ENCODE peak calls at places on chromosome 2, in four cellular contexts. One of them, this sample, is unnamed.

GRCh38 chr2:188524519-188525113 is 232.9 kb downstream of the GULP1 start:
- DNase-seq in lung: no peak
- DNase-seq in H7: peak; percentile 24
- DNase-seq in HCT116: peak; percentile 22
- DNase-seq in this sample: no peak

GRCh38 chr2:165560377-165560988 is 91.0 kb downstream of the CSRNP3 start:
- DNase-seq in HCT116: no peak
- DNase-seq in H7: no peak
- DNase-seq in lung: no peak
- DNase-seq in this sample: no peak

GRCh38 chr2:215794829-215795546 is 218.4 kb downstream of the MREG start:
- DNase-seq in lung: no peak
- DNase-seq in HCT116: no peak
- DNase-seq in H7: peak; percentile 40
- DNase-seq in this sample: no peak

GRCh38 chr2:232890896-232891601 is 21.0 kb downstream of the SNORC start:
- DNase-seq in H7: peak; percentile 91
- DNase-seq in lung: peak; percentile 49
- DNase-seq in HCT116: peak; percentile 77
- DNase-seq in this sample: no peak

GRCh38 chr2:225398372-225398771 is 1.1 kb upstream of the NYAP2 start:
- DNase-seq in H7: no peak
- DNase-seq in HCT116: no peak
- DNase-seq in lung: no peak
- DNase-seq in this sample: no peak

GRCh38 chr2:134660619-134661403 is 58.0 kb downstream of the TMEM163 start:
- DNase-seq in H7: no peak
- DNase-seq in HCT116: no peak
- DNase-seq in lung: no peak
- DNase-seq in this sample: no peak

GRCh38 chr2:210072922-210073509 is 70.6 kb downstream of the RPE start:
- DNase-seq in lung: no peak
- DNase-seq in H7: peak; percentile 4
- DNase-seq in HCT116: peak; percentile 35
- DNase-seq in this sample: peak; percentile 5

GRCh38 chr2:6810961-6811360 is 54.7 kb downstream of the CMPK2 start:
- DNase-seq in HCT116: no peak
- DNase-seq in H7: no peak
- DNase-seq in lung: no peak
- DNase-seq in this sample: no peak

GRCh38 chr2:48165066-48165753 is 258.9 kb upstream of the FBXO11 start:
- DNase-seq in HCT116: no peak
- DNase-seq in lung: no peak
- DNase-seq in H7: no peak
- DNase-seq in this sample: no peak

GRCh38 chr2:144162652-144163051 is 357.3 kb downstream of the ZEB2 start:
- DNase-seq in H7: peak; percentile 6
- DNase-seq in HCT116: peak; percentile 7
- DNase-seq in lung: peak; percentile 35
- DNase-seq in this sample: no peak

GRCh38 chr2:53033416-53033815 is 734.2 kb upstream of the CHAC2 start:
- DNase-seq in lung: no peak
- DNase-seq in H7: no peak
- DNase-seq in HCT116: no peak
- DNase-seq in this sample: peak; percentile 9

GRCh38 chr2:235471186-235471747 is 22.6 kb upstream of the AGAP1 start:
- DNase-seq in lung: no peak
- DNase-seq in H7: no peak
- DNase-seq in HCT116: no peak
- DNase-seq in this sample: no peak

GRCh38 chr2:88919087-88919738 is 227.7 kb downstream of the RPIA start:
- DNase-seq in lung: no peak
- DNase-seq in HCT116: no peak
- DNase-seq in H7: peak; percentile 43
- DNase-seq in this sample: no peak

GRCh38 chr2:201680743-201681142 is 17.7 kb downstream of the MPP4 start:
- DNase-seq in lung: no peak
- DNase-seq in H7: peak; percentile 81
- DNase-seq in HCT116: peak; percentile 60
- DNase-seq in this sample: peak; percentile 23

GRCh38 chr2:111161971-111162370 is 41.3 kb downstream of the BCL2L11 start:
- DNase-seq in H7: no peak
- DNase-seq in HCT116: no peak
- DNase-seq in lung: no peak
- DNase-seq in this sample: no peak

GRCh38 chr2:158129037-158129436 is 27.4 kb downstream of the UPP2 start:
- DNase-seq in H7: no peak
- DNase-seq in HCT116: no peak
- DNase-seq in lung: no peak
- DNase-seq in this sample: no peak

GRCh38 chr2:48983556-48983955 is 170.8 kb downstream of the FSHR start:
- DNase-seq in lung: no peak
- DNase-seq in HCT116: no peak
- DNase-seq in H7: no peak
- DNase-seq in this sample: no peak

GRCh38 chr2:207241198-207241597 is 75.5 kb upstream of the KLF7 start:
- DNase-seq in H7: no peak
- DNase-seq in lung: no peak
- DNase-seq in HCT116: no peak
- DNase-seq in this sample: no peak

GRCh38 chr2:205865794-205866490 is 183.6 kb downstream of the NRP2 start:
- DNase-seq in HCT116: no peak
- DNase-seq in lung: no peak
- DNase-seq in H7: no peak
- DNase-seq in this sample: no peak

GRCh38 chr2:193907561-193907960 is 1712.8 kb upstream of the TMEFF2 start:
- DNase-seq in H7: no peak
- DNase-seq in lung: no peak
- DNase-seq in HCT116: no peak
- DNase-seq in this sample: no peak

GRCh38 chr2:189661957-189662321 is 680 bp downstream of the ASNSD1 start:
- DNase-seq in H7: no peak
- DNase-seq in HCT116: no peak
- DNase-seq in lung: no peak
- DNase-seq in this sample: no peak

GRCh38 chr2:127035212-127035611 is 71.7 kb downstream of the BIN1 start:
- DNase-seq in lung: no peak
- DNase-seq in H7: peak; percentile 54
- DNase-seq in HCT116: no peak
- DNase-seq in this sample: no peak

GRCh38 chr2:8986327-8986976 is 17.0 kb downstream of the MBOAT2 start:
- DNase-seq in lung: no peak
- DNase-seq in HCT116: no peak
- DNase-seq in H7: no peak
- DNase-seq in this sample: no peak

GRCh38 chr2:239194731-239195317 is 206.0 kb downstream of the HDAC4 start:
- DNase-seq in H7: no peak
- DNase-seq in HCT116: no peak
- DNase-seq in lung: no peak
- DNase-seq in this sample: no peak

GRCh38 chr2:190468814-190469569 is 60.8 kb downstream of the MFSD6 start:
- DNase-seq in HCT116: peak; percentile 35
- DNase-seq in lung: peak; percentile 70
- DNase-seq in H7: no peak
- DNase-seq in this sample: peak; percentile 44

GRCh38 chr2:194289712-194290346 is 1367.2 kb upstream of the SLC39A10 start:
- DNase-seq in lung: no peak
- DNase-seq in HCT116: no peak
- DNase-seq in H7: no peak
- DNase-seq in this sample: no peak

GRCh38 chr2:128414946-128415767 is 96.5 kb upstream of the HS6ST1 start:
- DNase-seq in H7: no peak
- DNase-seq in lung: peak; percentile 20
- DNase-seq in HCT116: no peak
- DNase-seq in this sample: no peak

GRCh38 chr2:233165543-233165894 is 86.0 kb upstream of the ATG16L1 start:
- DNase-seq in H7: no peak
- DNase-seq in HCT116: no peak
- DNase-seq in lung: no peak
- DNase-seq in this sample: no peak

GRCh38 chr2:38168710-38169480 is 92.9 kb upstream of the CYP1B1 start:
- DNase-seq in H7: no peak
- DNase-seq in lung: no peak
- DNase-seq in HCT116: no peak
- DNase-seq in this sample: no peak

GRCh38 chr2:220276736-220277444 is 649.5 kb downstream of the SLC4A3 start:
- DNase-seq in H7: no peak
- DNase-seq in HCT116: no peak
- DNase-seq in lung: no peak
- DNase-seq in this sample: no peak

GRCh38 chr2:194672994-194673393 is 984.0 kb upstream of the SLC39A10 start:
- DNase-seq in HCT116: no peak
- DNase-seq in H7: no peak
- DNase-seq in lung: no peak
- DNase-seq in this sample: no peak

GRCh38 chr2:151261977-151262291 is 271 bp upstream of the RBM43 start:
- DNase-seq in lung: no peak
- DNase-seq in HCT116: no peak
- DNase-seq in H7: no peak
- DNase-seq in this sample: no peak

GRCh38 chr2:202344178-202344577 is 31.9 kb upstream of the BMPR2 start:
- DNase-seq in HCT116: no peak
- DNase-seq in H7: peak; percentile 46
- DNase-seq in lung: no peak
- DNase-seq in this sample: no peak

GRCh38 chr2:203706403-203706802 is at the start of gene CD28:
- DNase-seq in lung: no peak
- DNase-seq in H7: no peak
- DNase-seq in HCT116: no peak
- DNase-seq in this sample: no peak

GRCh38 chr2:12824771-12825363 is 108.1 kb downstream of the TRIB2 start:
- DNase-seq in lung: no peak
- DNase-seq in HCT116: no peak
- DNase-seq in H7: no peak
- DNase-seq in this sample: no peak

GRCh38 chr2:102040229-102040628 is 48.5 kb downstream of the IL1R2 start:
- DNase-seq in lung: no peak
- DNase-seq in H7: no peak
- DNase-seq in HCT116: no peak
- DNase-seq in this sample: no peak

GRCh38 chr2:121005512-121005911 is 269.8 kb downstream of the GLI2 start:
- DNase-seq in H7: no peak
- DNase-seq in HCT116: no peak
- DNase-seq in lung: no peak
- DNase-seq in this sample: no peak